ENCODE peak calls at places on chromosomes 4 and X, in seven cellular contexts. One of them, this sample, is unnamed. For H3K4me1 and H3K9me3, the result is how much of the 10 kb centered on the place peaks cover.

GRCh38 chr4:52919451-52919850 is 57.3 kb downstream of the RASL11B start:
- DNase-seq in BE2C: no peak
- DNase-seq in K562: no peak
- DNase-seq in neural progenitor cell: no peak
- DNase-seq in kidney: no peak
- DNase-seq in SK-N-SH: no peak
- DNase-seq in upper lobe of right lung: no peak
- DNase-seq in this sample: no peak

GRCh38 chr4:32624943-32625603 is 1904.9 kb downstream of the PCDH7 start:
- DNase-seq in K562: no peak
- DNase-seq in neural progenitor cell: no peak
- DNase-seq in SK-N-SH: no peak
- DNase-seq in kidney: no peak
- DNase-seq in upper lobe of right lung: no peak
- DNase-seq in BE2C: no peak
- DNase-seq in this sample: no peak

GRCh38 chrX:45807572-45808425 is 607.1 kb upstream of the DIPK2B start:
- DNase-seq in kidney: no peak
- DNase-seq in upper lobe of right lung: no peak
- DNase-seq in SK-N-SH: no peak
- DNase-seq in BE2C: no peak
- DNase-seq in neural progenitor cell: peak
- DNase-seq in K562: no peak
- DNase-seq in this sample: no peak

GRCh38 chrX:149909324-149910177 is 19.8 kb upstream of the HSFX4 start:
- DNase-seq in neural progenitor cell: no peak
- DNase-seq in SK-N-SH: no peak
- DNase-seq in BE2C: no peak
- DNase-seq in K562: no peak
- DNase-seq in kidney: no peak
- DNase-seq in upper lobe of right lung: no peak
- DNase-seq in this sample: no peak

GRCh38 chr4:151236036-151236435 is 40.9 kb upstream of the PRSS48 start:
- DNase-seq in kidney: no peak
- DNase-seq in SK-N-SH: no peak
- DNase-seq in BE2C: no peak
- DNase-seq in neural progenitor cell: no peak
- DNase-seq in K562: no peak
- DNase-seq in upper lobe of right lung: no peak
- DNase-seq in this sample: no peak

GRCh38 chrX:104105330-104105729 is 7.0 kb upstream of the ZCCHC18 start:
- DNase-seq in kidney: no peak
- DNase-seq in BE2C: no peak
- DNase-seq in neural progenitor cell: no peak
- DNase-seq in K562: no peak
- DNase-seq in SK-N-SH: no peak
- DNase-seq in upper lobe of right lung: no peak
- DNase-seq in this sample: no peak

GRCh38 chr4:128225148-128225547 is 62.5 kb downstream of the PGRMC2 start:
- DNase-seq in neural progenitor cell: no peak
- DNase-seq in BE2C: peak
- DNase-seq in kidney: no peak
- DNase-seq in SK-N-SH: no peak
- DNase-seq in upper lobe of right lung: no peak
- DNase-seq in K562: no peak
- DNase-seq in this sample: peak

GRCh38 chrX:22542641-22543040 is 269.9 kb downstream of the CBLL2 start:
- DNase-seq in neural progenitor cell: no peak
- DNase-seq in BE2C: no peak
- DNase-seq in K562: no peak
- DNase-seq in kidney: no peak
- DNase-seq in upper lobe of right lung: no peak
- DNase-seq in SK-N-SH: no peak
- DNase-seq in this sample: no peak

GRCh38 chr4:4673070-4673469 is 131.2 kb upstream of the STX18 start:
- DNase-seq in upper lobe of right lung: no peak
- DNase-seq in K562: peak
- DNase-seq in BE2C: peak
- DNase-seq in neural progenitor cell: peak
- DNase-seq in SK-N-SH: peak
- DNase-seq in kidney: no peak
- DNase-seq in this sample: peak

GRCh38 chrX:154596290-154596929 is 11.5 kb downstream of the CTAG1A start:
- DNase-seq in upper lobe of right lung: no peak
- DNase-seq in SK-N-SH: no peak
- DNase-seq in K562: no peak
- DNase-seq in kidney: peak
- DNase-seq in neural progenitor cell: peak
- DNase-seq in BE2C: no peak
- DNase-seq in this sample: peak

GRCh38 chr4:128558896-128559669 is 250.4 kb upstream of the JADE1 start:
- DNase-seq in SK-N-SH: no peak
- DNase-seq in kidney: no peak
- DNase-seq in K562: no peak
- DNase-seq in upper lobe of right lung: no peak
- DNase-seq in neural progenitor cell: no peak
- DNase-seq in BE2C: no peak
- DNase-seq in this sample: no peak

GRCh38 chrX:50495616-50496015 is 25.0 kb upstream of the DGKK start:
- DNase-seq in K562: no peak
- DNase-seq in kidney: no peak
- DNase-seq in upper lobe of right lung: peak
- DNase-seq in BE2C: peak
- DNase-seq in neural progenitor cell: no peak
- DNase-seq in SK-N-SH: no peak
- DNase-seq in this sample: no peak

GRCh38 chrX:20521245-20521644 is 254.5 kb upstream of the RPS6KA3 start:
- DNase-seq in upper lobe of right lung: no peak
- DNase-seq in BE2C: no peak
- DNase-seq in kidney: no peak
- DNase-seq in SK-N-SH: no peak
- DNase-seq in K562: no peak
- DNase-seq in neural progenitor cell: no peak
- DNase-seq in this sample: no peak

GRCh38 chr4:80321341-80321740 is 14.2 kb upstream of the CFAP299 start:
- DNase-seq in neural progenitor cell: no peak
- DNase-seq in K562: no peak
- DNase-seq in upper lobe of right lung: no peak
- DNase-seq in SK-N-SH: no peak
- DNase-seq in kidney: peak
- DNase-seq in BE2C: no peak
- DNase-seq in this sample: no peak

GRCh38 chr4:139963708-139964107 is 190.3 kb downstream of the MAML3 start:
- DNase-seq in kidney: no peak
- DNase-seq in upper lobe of right lung: no peak
- DNase-seq in neural progenitor cell: no peak
- DNase-seq in SK-N-SH: no peak
- DNase-seq in K562: no peak
- DNase-seq in BE2C: no peak
- DNase-seq in this sample: no peak

GRCh38 chr4:139768366-139768765 is 102.7 kb downstream of the MGST2 start:
- DNase-seq in kidney: no peak
- DNase-seq in SK-N-SH: no peak
- DNase-seq in upper lobe of right lung: no peak
- DNase-seq in neural progenitor cell: no peak
- DNase-seq in BE2C: no peak
- DNase-seq in K562: no peak
- DNase-seq in this sample: no peak

GRCh38 chr4:38654273-38654672 is 9.7 kb upstream of the KLF3 start:
- DNase-seq in upper lobe of right lung: no peak
- DNase-seq in SK-N-SH: no peak
- DNase-seq in kidney: no peak
- DNase-seq in neural progenitor cell: no peak
- DNase-seq in K562: no peak
- DNase-seq in BE2C: no peak
- DNase-seq in this sample: no peak

GRCh38 chrX:15674514-15674898 is 9.9 kb upstream of the CLTRN start:
- DNase-seq in SK-N-SH: peak
- DNase-seq in neural progenitor cell: peak
- DNase-seq in K562: peak
- DNase-seq in kidney: peak
- DNase-seq in BE2C: peak
- DNase-seq in upper lobe of right lung: peak
- DNase-seq in this sample: peak

GRCh38 chr4:103887191-103887590 is 167.4 kb upstream of the TACR3 start:
- DNase-seq in BE2C: no peak
- DNase-seq in neural progenitor cell: no peak
- DNase-seq in kidney: no peak
- DNase-seq in upper lobe of right lung: no peak
- DNase-seq in SK-N-SH: no peak
- DNase-seq in K562: no peak
- DNase-seq in this sample: no peak

GRCh38 chr4:164989464-164989863 is 12.0 kb upstream of the TRIM61 start:
- DNase-seq in K562: no peak
- DNase-seq in neural progenitor cell: no peak
- DNase-seq in kidney: no peak
- DNase-seq in SK-N-SH: no peak
- DNase-seq in BE2C: no peak
- DNase-seq in upper lobe of right lung: no peak
- DNase-seq in this sample: no peak
- H3K4me1 ChIP-seq in K562: under half
- H3K4me1 ChIP-seq in neural progenitor cell: under half
- H3K4me1 ChIP-seq in kidney: under half
- H3K4me1 ChIP-seq in SK-N-SH: under half
- H3K4me1 ChIP-seq in BE2C: under half
- H3K4me1 ChIP-seq in upper lobe of right lung: under half
- H3K4me1 ChIP-seq in this sample: under half

DNA sequence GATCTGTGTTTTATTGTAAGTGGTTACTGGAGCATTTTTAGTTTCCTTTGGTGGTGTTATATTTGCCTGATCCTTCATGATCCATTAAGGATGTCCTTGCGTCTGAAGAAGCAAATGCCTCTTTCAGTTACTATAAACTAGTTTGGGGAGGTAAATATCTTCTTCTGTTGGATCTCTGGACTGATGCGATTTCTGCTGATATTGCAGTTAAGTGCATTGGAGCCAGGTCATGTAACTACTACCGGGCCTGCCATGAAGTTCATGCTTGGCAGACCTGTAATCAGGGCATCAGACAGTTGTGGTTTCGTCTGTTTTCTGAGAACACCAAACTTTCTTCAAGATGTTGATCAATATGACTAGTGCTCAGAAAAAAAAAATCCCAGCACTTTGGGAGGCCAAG is 22.9 kb downstream of the ZNF718 start:
- DNase-seq in K562: no peak
- DNase-seq in SK-N-SH: no peak
- DNase-seq in upper lobe of right lung: no peak
- DNase-seq in kidney: no peak
- DNase-seq in neural progenitor cell: no peak
- DNase-seq in BE2C: no peak
- DNase-seq in this sample: no peak
- H3K9me3 ChIP-seq in K562: under half
- H3K9me3 ChIP-seq in SK-N-SH: under half
- H3K9me3 ChIP-seq in upper lobe of right lung: half or more
- H3K9me3 ChIP-seq in kidney: half or more
- H3K9me3 ChIP-seq in neural progenitor cell: half or more
- H3K9me3 ChIP-seq in BE2C: under half
- H3K9me3 ChIP-seq in this sample: under half

GRCh38 chrX:48999030-48999429 is 3.0 kb downstream of the GRIPAP1 start:
- DNase-seq in SK-N-SH: no peak
- DNase-seq in BE2C: no peak
- DNase-seq in neural progenitor cell: no peak
- DNase-seq in K562: no peak
- DNase-seq in kidney: no peak
- DNase-seq in upper lobe of right lung: no peak
- DNase-seq in this sample: no peak
- H3K4me3 ChIP-seq in SK-N-SH: no peak
- H3K4me3 ChIP-seq in BE2C: no peak
- H3K4me3 ChIP-seq in neural progenitor cell: no peak
- H3K4me3 ChIP-seq in K562: no peak
- H3K4me3 ChIP-seq in kidney: no peak
- H3K4me3 ChIP-seq in upper lobe of right lung: no peak
- H3K4me3 ChIP-seq in this sample: no peak

GRCh38 chr4:121181493-121181892 is 17.4 kb upstream of the TNIP3 start:
- DNase-seq in kidney: no peak
- DNase-seq in SK-N-SH: no peak
- DNase-seq in BE2C: no peak
- DNase-seq in neural progenitor cell: no peak
- DNase-seq in K562: no peak
- DNase-seq in upper lobe of right lung: no peak
- DNase-seq in this sample: no peak

GRCh38 chr4:121182296-121182695 is 18.2 kb upstream of the TNIP3 start:
- DNase-seq in BE2C: no peak
- DNase-seq in upper lobe of right lung: no peak
- DNase-seq in K562: no peak
- DNase-seq in neural progenitor cell: no peak
- DNase-seq in kidney: no peak
- DNase-seq in SK-N-SH: no peak
- DNase-seq in this sample: no peak

GRCh38 chr4:121180558-121180957 is 16.4 kb upstream of the TNIP3 start:
- DNase-seq in BE2C: no peak
- DNase-seq in kidney: no peak
- DNase-seq in neural progenitor cell: no peak
- DNase-seq in K562: no peak
- DNase-seq in upper lobe of right lung: no peak
- DNase-seq in SK-N-SH: no peak
- DNase-seq in this sample: no peak

GRCh38 chr4:121176082-121176706 is 12.1 kb upstream of the TNIP3 start:
- DNase-seq in neural progenitor cell: no peak
- DNase-seq in BE2C: no peak
- DNase-seq in SK-N-SH: no peak
- DNase-seq in kidney: no peak
- DNase-seq in upper lobe of right lung: no peak
- DNase-seq in K562: no peak
- DNase-seq in this sample: no peak

GRCh38 chr4:121177238-121178137 is 13.4 kb upstream of the TNIP3 start:
- DNase-seq in K562: no peak
- DNase-seq in BE2C: no peak
- DNase-seq in neural progenitor cell: peak
- DNase-seq in upper lobe of right lung: no peak
- DNase-seq in SK-N-SH: no peak
- DNase-seq in kidney: no peak
- DNase-seq in this sample: no peak
- H3K4me1 ChIP-seq in K562: under half
- H3K4me1 ChIP-seq in BE2C: under half
- H3K4me1 ChIP-seq in neural progenitor cell: under half
- H3K4me1 ChIP-seq in upper lobe of right lung: under half
- H3K4me1 ChIP-seq in SK-N-SH: under half
- H3K4me1 ChIP-seq in kidney: under half
- H3K4me1 ChIP-seq in this sample: under half

DNA sequence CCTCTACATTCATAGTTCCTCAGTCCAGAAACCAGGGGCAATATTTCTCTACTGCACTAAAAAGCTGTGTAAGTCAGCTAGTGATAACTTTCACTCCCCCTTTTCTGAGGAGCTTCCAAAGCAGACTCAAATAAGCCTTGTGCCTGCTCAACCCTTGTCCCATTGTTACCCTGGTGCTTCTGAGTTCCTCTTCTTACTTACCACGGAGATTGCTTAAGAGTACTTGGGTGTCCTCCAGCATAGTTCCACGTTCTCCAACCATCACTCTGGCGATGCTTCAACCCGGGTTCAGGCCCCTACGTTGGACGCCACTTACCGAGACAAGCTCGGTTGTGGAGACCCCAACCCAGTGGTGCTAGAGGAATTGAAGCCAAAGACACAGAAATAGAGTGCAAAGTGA is 71.6 kb downstream of the ADAM29 start:
- DNase-seq in neural progenitor cell: no peak
- DNase-seq in SK-N-SH: no peak
- DNase-seq in K562: no peak
- DNase-seq in kidney: no peak
- DNase-seq in upper lobe of right lung: no peak
- DNase-seq in BE2C: no peak
- DNase-seq in this sample: no peak
- H3K9me3 ChIP-seq in neural progenitor cell: under half
- H3K9me3 ChIP-seq in SK-N-SH: under half
- H3K9me3 ChIP-seq in K562: under half
- H3K9me3 ChIP-seq in kidney: under half
- H3K9me3 ChIP-seq in upper lobe of right lung: under half
- H3K9me3 ChIP-seq in BE2C: under half
- H3K9me3 ChIP-seq in this sample: under half